ENCODE peak calls at places on chromosomes 5 and 9, in four cellular contexts. W is GM12864, G is foreskin fibroblast, C is AG09309. K is an unnamed sample.

GRCh38 chr9:90020277-90020871 is 415.6 kb downstream of the GADD45G start:
- DNase-seq in W (no peak), C (no peak), G (no peak), K (no peak)

GRCh38 chr9:70229026-70229425 is 29.8 kb upstream of the SMC5 start:
- DNase-seq in G (peak), C (no peak), W (no peak), K (no peak)

GRCh38 chr9:75658301-75658919 is 232.1 kb upstream of the PCSK5 start:
- DNase-seq in C (no peak), G (peak), W (no peak), K (no peak)

GRCh38 chr9:136946228-136946892 is 1.3 kb downstream of the C8G start:
- DNase-seq in C (no peak), G (no peak), W (no peak), K (no peak)

GRCh38 chr5:43312699-43313034 is 545 bp downstream of the HMGCS1 start:
- DNase-seq in G (no peak), W (no peak), C (no peak), K (no peak)

GRCh38 chr5:62328772-62329491 is 22.9 kb downstream of the KIF2A start:
- DNase-seq in C (no peak), W (no peak), G (no peak), K (no peak)

GRCh38 chr9:130180516-130180915 is 8.3 kb downstream of the NCS1 start:
- DNase-seq in W (no peak), G (no peak), C (no peak), K (no peak)

GRCh38 chr5:168683247-168683926 is 104.2 kb upstream of the PANK3 start:
- DNase-seq in G (no peak), W (no peak), C (no peak), K (no peak)

GRCh38 chr5:91998774-91999173 is 615.7 kb upstream of the ARRDC3 start:
- DNase-seq in C (no peak), W (no peak), G (no peak), K (no peak)

GRCh38 chr9:37163299-37163698 is 42.9 kb downstream of the ZCCHC7 start:
- DNase-seq in C (no peak), G (no peak), W (no peak), K (no peak)

GRCh38 chr9:90112791-90113190 is 508.0 kb downstream of the GADD45G start:
- DNase-seq in W (no peak), C (no peak), G (no peak), K (no peak)

GRCh38 chr5:59790399-59791130 is 103.0 kb downstream of the PDE4D start:
- DNase-seq in G (no peak), W (no peak), C (no peak), K (no peak)
- TF ChIP-seq CTCF in G (no peak), W (no peak), C (no peak), K (no peak)

GRCh38 chr5:14739961-14740360 is 75.4 kb downstream of the OTULIN start:
- DNase-seq in G (no peak), C (no peak), W (no peak), K (no peak)
- H3K4me3 ChIP-seq in G (no peak), C (no peak), W (no peak), K (no peak)

GRCh38 chr5:30620481-30621085 is 572.9 kb upstream of the CDH6 start:
- DNase-seq in G (no peak), C (no peak), W (no peak), K (no peak)
- TF ChIP-seq CTCF in G (no peak), C (no peak), W (no peak), K (no peak)

DNA sequence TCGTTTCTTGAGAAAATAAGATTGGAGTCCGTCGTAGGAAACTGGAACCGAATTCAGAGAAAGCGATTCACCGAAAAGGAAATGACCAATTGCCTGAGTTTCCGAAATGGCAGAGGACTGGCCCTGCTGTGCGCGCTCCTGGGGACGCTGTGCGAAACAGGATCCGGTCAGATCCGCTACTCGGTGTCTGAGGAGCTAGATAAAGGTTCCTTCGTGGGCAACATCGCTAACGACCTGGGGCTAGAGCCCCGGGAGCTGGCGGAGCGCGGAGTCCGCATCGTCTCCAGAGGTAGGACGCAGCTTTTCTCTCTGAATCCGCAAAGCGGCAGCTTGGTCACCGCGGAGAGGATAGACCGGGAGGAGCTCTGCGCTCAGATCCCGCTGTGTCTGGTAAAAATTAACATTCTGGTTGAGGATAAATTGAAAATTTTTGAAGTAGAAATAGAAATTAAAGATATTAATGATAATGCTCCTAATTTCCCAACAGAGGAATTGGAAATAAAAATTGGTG is 379 bp downstream of the PCDHGA3 start:
- DNase-seq in W (no peak), C (no peak), G (no peak), K (no peak)
- H3K4me3 ChIP-seq in W (no peak), C (peak), G (peak), K (no peak)

K was measured in GM06990.